ENCODE peak calls at places on chromosomes 4 and X, in seven cellular contexts. One of them, this sample, is unnamed.

GRCh38 chr4:175891863-175892262 is 79.8 kb upstream of the GPM6A start:
- DNase-seq in sigmoid colon: no peak
- DNase-seq in lower lobe of right lung: no peak
- DNase-seq in fibroblast of mammary gland: peak
- DNase-seq in GM13977: peak
- DNase-seq in NCI-H1694: no peak
- DNase-seq in AG10803: peak
- DNase-seq in this sample: peak

GRCh38 chrX:150449313-150449712 is 86.2 kb downstream of the MAMLD1 start:
- DNase-seq in sigmoid colon: no peak
- DNase-seq in lower lobe of right lung: no peak
- DNase-seq in fibroblast of mammary gland: no peak
- DNase-seq in GM13977: no peak
- DNase-seq in NCI-H1694: no peak
- DNase-seq in AG10803: no peak
- DNase-seq in this sample: no peak

GRCh38 chr4:16117164-16117563 is 33.3 kb upstream of the PROM1 start:
- DNase-seq in sigmoid colon: no peak
- DNase-seq in lower lobe of right lung: no peak
- DNase-seq in fibroblast of mammary gland: no peak
- DNase-seq in GM13977: no peak
- DNase-seq in NCI-H1694: no peak
- DNase-seq in AG10803: no peak
- DNase-seq in this sample: no peak

GRCh38 chr4:24965627-24966026 is 52.8 kb upstream of the CCDC149 start:
- DNase-seq in sigmoid colon: no peak
- DNase-seq in lower lobe of right lung: no peak
- DNase-seq in fibroblast of mammary gland: peak
- DNase-seq in GM13977: no peak
- DNase-seq in NCI-H1694: no peak
- DNase-seq in AG10803: no peak
- DNase-seq in this sample: peak

GRCh38 chr4:151983854-151984253 is 223.0 kb upstream of the GATB start:
- DNase-seq in sigmoid colon: no peak
- DNase-seq in lower lobe of right lung: no peak
- DNase-seq in fibroblast of mammary gland: no peak
- DNase-seq in GM13977: no peak
- DNase-seq in NCI-H1694: peak
- DNase-seq in AG10803: no peak
- DNase-seq in this sample: no peak

GRCh38 chrX:7147431-7147977 is at the start of gene STS:
- DNase-seq in sigmoid colon: peak
- DNase-seq in lower lobe of right lung: peak
- DNase-seq in fibroblast of mammary gland: peak
- DNase-seq in GM13977: peak
- DNase-seq in NCI-H1694: peak
- DNase-seq in AG10803: no peak
- DNase-seq in this sample: peak

GRCh38 chrX:49053223-49054072 is 5.4 kb upstream of the CCDC120 start:
- DNase-seq in sigmoid colon: peak
- DNase-seq in lower lobe of right lung: peak
- DNase-seq in fibroblast of mammary gland: peak
- DNase-seq in GM13977: peak
- DNase-seq in NCI-H1694: peak
- DNase-seq in AG10803: peak
- DNase-seq in this sample: peak

GRCh38 chrX:48833531-48834138 is 1.8 kb downstream of the PCSK1N start:
- DNase-seq in sigmoid colon: no peak
- DNase-seq in lower lobe of right lung: no peak
- DNase-seq in fibroblast of mammary gland: no peak
- DNase-seq in GM13977: no peak
- DNase-seq in NCI-H1694: no peak
- DNase-seq in AG10803: no peak
- DNase-seq in this sample: no peak

GRCh38 chr4:139020384-139020783 is 4.8 kb downstream of the NOCT start:
- DNase-seq in sigmoid colon: no peak
- DNase-seq in lower lobe of right lung: no peak
- DNase-seq in fibroblast of mammary gland: no peak
- DNase-seq in GM13977: no peak
- DNase-seq in NCI-H1694: no peak
- DNase-seq in AG10803: no peak
- DNase-seq in this sample: no peak

This sample was measured in iris pigment epithelial cell.